ENCODE peak calls at places on chromosomes 11 and 22, in nine cellular contexts. One of them, this sample, is unnamed.

GRCh38 chr11:47152953-47153950 is 23.4 kb downstream of the ARFGAP2 start:
- DNase-seq in psoas muscle: peak; percentile 89
- DNase-seq in neural progenitor cell: peak; percentile 84
- DNase-seq in fibroblast of mammary gland: peak; percentile 82
- DNase-seq in OCI-LY7: peak; percentile 94
- DNase-seq in body of pancreas: peak; percentile 92
- DNase-seq in Jurkat, Clone E6-1: peak; percentile 71
- DNase-seq in GM23248: peak; percentile 85
- DNase-seq in cardiac fibroblast: peak; percentile 88
- DNase-seq in this sample: peak; percentile 92

GRCh38 chr11:68354181-68354872 is 41.9 kb downstream of the LRP5 start:
- DNase-seq in psoas muscle: peak; percentile 90
- DNase-seq in neural progenitor cell: no peak
- DNase-seq in fibroblast of mammary gland: peak; percentile 88
- DNase-seq in OCI-LY7: no peak
- DNase-seq in body of pancreas: peak; percentile 88
- DNase-seq in Jurkat, Clone E6-1: no peak
- DNase-seq in GM23248: peak; percentile 97
- DNase-seq in cardiac fibroblast: peak; percentile 95
- DNase-seq in this sample: peak; percentile 94

GRCh38 chr11:85685820-85686459 is at the start of gene CCDC89:
- DNase-seq in psoas muscle: peak; percentile 85
- DNase-seq in neural progenitor cell: peak; percentile 18
- DNase-seq in fibroblast of mammary gland: peak; percentile 99
- DNase-seq in OCI-LY7: no peak
- DNase-seq in body of pancreas: peak; percentile 38
- DNase-seq in Jurkat, Clone E6-1: no peak
- DNase-seq in GM23248: peak; percentile 98
- DNase-seq in cardiac fibroblast: peak; percentile 97
- DNase-seq in this sample: peak; percentile 88

GRCh38 chr11:69524291-69524882 is 42.9 kb downstream of the LINC01488 start:
- DNase-seq in psoas muscle: no peak
- DNase-seq in neural progenitor cell: no peak
- DNase-seq in fibroblast of mammary gland: peak; percentile 25
- DNase-seq in OCI-LY7: no peak
- DNase-seq in body of pancreas: no peak
- DNase-seq in Jurkat, Clone E6-1: no peak
- DNase-seq in GM23248: peak; percentile 74
- DNase-seq in cardiac fibroblast: peak; percentile 23
- DNase-seq in this sample: no peak

GRCh38 chr11:12802418-12803085 is 128.3 kb downstream of the TEAD1 start:
- DNase-seq in psoas muscle: no peak
- DNase-seq in neural progenitor cell: peak; percentile 73
- DNase-seq in fibroblast of mammary gland: peak; percentile 58
- DNase-seq in OCI-LY7: no peak
- DNase-seq in body of pancreas: peak; percentile 96
- DNase-seq in Jurkat, Clone E6-1: peak; percentile 22
- DNase-seq in GM23248: peak; percentile 48
- DNase-seq in cardiac fibroblast: peak; percentile 81
- DNase-seq in this sample: peak; percentile 68

GRCh38 chr11:61756452-61757212 is 4.2 kb downstream of the MYRF start:
- DNase-seq in psoas muscle: no peak
- DNase-seq in neural progenitor cell: no peak
- DNase-seq in fibroblast of mammary gland: peak; percentile 36
- DNase-seq in OCI-LY7: no peak
- DNase-seq in body of pancreas: peak; percentile 95
- DNase-seq in Jurkat, Clone E6-1: no peak
- DNase-seq in GM23248: no peak
- DNase-seq in cardiac fibroblast: peak; percentile 46
- DNase-seq in this sample: no peak

GRCh38 chr11:100730266-100730665 is 43.2 kb downstream of the ARHGAP42 start:
- DNase-seq in psoas muscle: no peak
- DNase-seq in neural progenitor cell: no peak
- DNase-seq in fibroblast of mammary gland: peak; percentile 89
- DNase-seq in OCI-LY7: no peak
- DNase-seq in body of pancreas: no peak
- DNase-seq in Jurkat, Clone E6-1: no peak
- DNase-seq in GM23248: peak; percentile 57
- DNase-seq in cardiac fibroblast: peak; percentile 65
- DNase-seq in this sample: no peak

GRCh38 chr11:11608783-11609232 is 13.0 kb downstream of the GALNT18 start:
- DNase-seq in psoas muscle: no peak
- DNase-seq in neural progenitor cell: no peak
- DNase-seq in fibroblast of mammary gland: peak; percentile 47
- DNase-seq in OCI-LY7: no peak
- DNase-seq in body of pancreas: no peak
- DNase-seq in Jurkat, Clone E6-1: peak; percentile 71
- DNase-seq in GM23248: peak; percentile 63
- DNase-seq in cardiac fibroblast: peak; percentile 19
- DNase-seq in this sample: no peak

GRCh38 chr22:49545606-49546005 is 282.1 kb downstream of the BRD1 start:
- DNase-seq in psoas muscle: peak; percentile 34
- DNase-seq in neural progenitor cell: no peak
- DNase-seq in fibroblast of mammary gland: no peak
- DNase-seq in OCI-LY7: no peak
- DNase-seq in body of pancreas: no peak
- DNase-seq in Jurkat, Clone E6-1: no peak
- DNase-seq in GM23248: no peak
- DNase-seq in cardiac fibroblast: no peak
- DNase-seq in this sample: peak; percentile 37

GRCh38 chr11:69300124-69301032 is 6.4 kb downstream of the MYEOV start:
- DNase-seq in psoas muscle: no peak
- DNase-seq in neural progenitor cell: no peak
- DNase-seq in fibroblast of mammary gland: peak; percentile 88
- DNase-seq in OCI-LY7: no peak
- DNase-seq in body of pancreas: no peak
- DNase-seq in Jurkat, Clone E6-1: no peak
- DNase-seq in GM23248: peak; percentile 96
- DNase-seq in cardiac fibroblast: no peak
- DNase-seq in this sample: peak; percentile 32

GRCh38 chr11:108807262-108807661 is 142.4 kb downstream of the DDX10 start:
- DNase-seq in psoas muscle: no peak
- DNase-seq in neural progenitor cell: no peak
- DNase-seq in fibroblast of mammary gland: no peak
- DNase-seq in OCI-LY7: no peak
- DNase-seq in body of pancreas: no peak
- DNase-seq in Jurkat, Clone E6-1: no peak
- DNase-seq in GM23248: no peak
- DNase-seq in cardiac fibroblast: no peak
- DNase-seq in this sample: no peak

GRCh38 chr22:42091446-42091764 is 833 bp upstream of the NDUFA6 start:
- DNase-seq in psoas muscle: no peak
- DNase-seq in neural progenitor cell: no peak
- DNase-seq in fibroblast of mammary gland: no peak
- DNase-seq in OCI-LY7: peak; percentile 25
- DNase-seq in body of pancreas: no peak
- DNase-seq in Jurkat, Clone E6-1: no peak
- DNase-seq in GM23248: no peak
- DNase-seq in cardiac fibroblast: no peak
- DNase-seq in this sample: no peak
- H3K4me3 ChIP-seq in psoas muscle: peak overlapping the region; percentile 93
- H3K4me3 ChIP-seq in neural progenitor cell: peak overlapping the region; percentile 62
- H3K4me3 ChIP-seq in fibroblast of mammary gland: peak overlapping the region; percentile 89
- H3K4me3 ChIP-seq in OCI-LY7: peak overlapping the region; percentile 84
- H3K4me3 ChIP-seq in body of pancreas: peak overlapping the region; percentile 19
- H3K4me3 ChIP-seq in Jurkat, Clone E6-1: peak overlapping the region; percentile 91
- H3K4me3 ChIP-seq in GM23248: peak overlapping the region; percentile 95
- H3K4me3 ChIP-seq in cardiac fibroblast: peak overlapping the region; percentile 96
- H3K4me3 ChIP-seq in this sample: peak overlapping the region; percentile 63

GRCh38 chr11:83970061-83970671 is 684.0 kb upstream of the CCDC90B start:
- DNase-seq in psoas muscle: no peak
- DNase-seq in neural progenitor cell: no peak
- DNase-seq in fibroblast of mammary gland: peak; percentile 6
- DNase-seq in OCI-LY7: no peak
- DNase-seq in body of pancreas: no peak
- DNase-seq in Jurkat, Clone E6-1: no peak
- DNase-seq in GM23248: no peak
- DNase-seq in cardiac fibroblast: no peak
- DNase-seq in this sample: no peak

GRCh38 chr11:83972536-83972935 is 686.4 kb upstream of the CCDC90B start:
- DNase-seq in psoas muscle: no peak
- DNase-seq in neural progenitor cell: no peak
- DNase-seq in fibroblast of mammary gland: no peak
- DNase-seq in OCI-LY7: no peak
- DNase-seq in body of pancreas: no peak
- DNase-seq in Jurkat, Clone E6-1: no peak
- DNase-seq in GM23248: no peak
- DNase-seq in cardiac fibroblast: no peak
- DNase-seq in this sample: no peak

GRCh38 chr11:83975984-83976383 is 689.8 kb upstream of the CCDC90B start:
- DNase-seq in psoas muscle: no peak
- DNase-seq in neural progenitor cell: no peak
- DNase-seq in fibroblast of mammary gland: no peak
- DNase-seq in OCI-LY7: no peak
- DNase-seq in body of pancreas: no peak
- DNase-seq in Jurkat, Clone E6-1: no peak
- DNase-seq in GM23248: no peak
- DNase-seq in cardiac fibroblast: no peak
- DNase-seq in this sample: no peak

GRCh38 chr11:83971063-83971462 is 684.9 kb upstream of the CCDC90B start:
- DNase-seq in psoas muscle: no peak
- DNase-seq in neural progenitor cell: no peak
- DNase-seq in fibroblast of mammary gland: peak; percentile 56
- DNase-seq in OCI-LY7: no peak
- DNase-seq in body of pancreas: peak; percentile 6
- DNase-seq in Jurkat, Clone E6-1: no peak
- DNase-seq in GM23248: peak; percentile 27
- DNase-seq in cardiac fibroblast: no peak
- DNase-seq in this sample: no peak
- H3K4me3 ChIP-seq in psoas muscle: no peak overlapping the region
- H3K4me3 ChIP-seq in neural progenitor cell: no peak overlapping the region
- H3K4me3 ChIP-seq in fibroblast of mammary gland: no peak overlapping the region
- H3K4me3 ChIP-seq in OCI-LY7: no peak overlapping the region
- H3K4me3 ChIP-seq in body of pancreas: no peak overlapping the region
- H3K4me3 ChIP-seq in Jurkat, Clone E6-1: no peak overlapping the region
- H3K4me3 ChIP-seq in GM23248: no peak overlapping the region
- H3K4me3 ChIP-seq in cardiac fibroblast: no peak overlapping the region
- H3K4me3 ChIP-seq in this sample: no peak overlapping the region

DNA sequence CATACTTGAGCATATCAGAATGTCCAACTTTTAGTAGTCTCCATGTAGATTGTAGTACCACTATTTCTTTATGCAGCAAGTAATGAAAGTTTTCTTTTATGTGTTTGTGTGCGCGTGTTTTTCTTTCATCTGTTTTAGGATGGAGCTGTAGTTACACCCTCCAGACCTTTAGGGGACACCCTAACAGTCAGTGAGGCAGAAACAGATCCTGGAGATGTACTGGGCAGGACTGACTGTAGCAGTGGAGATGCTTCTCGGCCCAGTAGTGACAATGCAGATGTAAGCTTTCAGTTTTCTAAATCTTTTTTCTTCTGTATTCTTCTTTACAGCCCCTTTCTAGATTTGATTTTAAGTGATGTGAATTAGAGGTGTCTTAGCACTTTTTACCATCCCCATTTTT is 79.9 kb upstream of the GRIK4 start:
- DNase-seq in psoas muscle: no peak
- DNase-seq in neural progenitor cell: peak; percentile 13
- DNase-seq in fibroblast of mammary gland: peak; percentile 67
- DNase-seq in OCI-LY7: peak; percentile 5
- DNase-seq in body of pancreas: no peak
- DNase-seq in Jurkat, Clone E6-1: peak; percentile 6
- DNase-seq in GM23248: peak; percentile 76
- DNase-seq in cardiac fibroblast: peak; percentile 63
- DNase-seq in this sample: no peak
- H3K4me3 ChIP-seq in psoas muscle: peak overlapping the region; percentile 7
- H3K4me3 ChIP-seq in neural progenitor cell: no peak overlapping the region
- H3K4me3 ChIP-seq in fibroblast of mammary gland: no peak overlapping the region
- H3K4me3 ChIP-seq in OCI-LY7: no peak overlapping the region
- H3K4me3 ChIP-seq in body of pancreas: no peak overlapping the region
- H3K4me3 ChIP-seq in Jurkat, Clone E6-1: no peak overlapping the region
- H3K4me3 ChIP-seq in GM23248: peak overlapping the region; percentile 59
- H3K4me3 ChIP-seq in cardiac fibroblast: no peak overlapping the region
- H3K4me3 ChIP-seq in this sample: no peak overlapping the region

DNA sequence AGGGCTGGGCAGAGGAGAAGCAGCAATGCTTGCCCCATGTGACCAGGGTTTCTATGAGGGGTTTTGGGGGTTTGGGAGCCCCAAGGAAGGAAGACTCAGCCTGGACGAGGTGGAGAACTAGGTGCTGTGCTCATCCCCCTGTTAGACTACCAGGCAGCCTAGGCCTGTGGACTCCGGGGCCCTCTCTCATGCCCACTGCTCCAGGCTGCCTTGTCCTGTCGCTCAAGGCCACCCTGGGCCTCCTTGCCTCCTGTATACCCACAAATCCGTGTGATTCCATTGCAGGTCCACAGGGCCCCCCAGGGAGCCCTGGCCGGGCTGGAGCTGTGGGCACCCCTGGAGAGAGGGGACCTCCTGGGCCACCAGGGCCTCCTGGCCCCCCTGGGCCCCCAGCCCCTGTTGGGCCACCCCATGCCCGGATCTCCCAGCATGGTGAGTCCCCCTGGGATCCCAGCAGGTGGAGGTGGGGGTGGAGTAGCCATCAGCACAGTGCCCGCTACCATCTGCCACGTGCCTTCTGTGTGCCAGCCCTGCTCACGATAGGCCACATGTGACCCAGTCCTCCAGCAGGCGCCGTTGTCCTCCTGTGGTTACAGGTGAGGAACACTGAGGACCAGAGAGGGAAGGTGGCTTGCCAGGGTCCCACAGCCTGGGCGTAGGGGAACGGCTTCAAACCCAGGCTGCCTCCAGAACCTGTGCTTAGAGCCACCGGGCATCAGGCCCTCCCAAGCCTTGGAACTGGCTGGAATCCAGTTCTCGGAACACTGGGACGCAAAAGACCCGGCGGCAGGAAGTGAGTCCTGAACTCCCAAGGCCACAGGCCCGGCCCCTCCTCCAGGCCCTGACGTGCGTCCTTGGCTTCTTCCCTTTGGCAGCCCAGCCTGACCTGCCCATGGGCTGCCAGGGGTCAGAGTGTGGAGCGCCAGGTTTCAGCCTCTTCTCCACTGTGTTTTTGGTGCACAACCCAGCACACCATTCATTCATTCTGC is 26.6 kb downstream of the EMID1 start:
- DNase-seq in psoas muscle: peak; percentile 69
- DNase-seq in neural progenitor cell: no peak
- DNase-seq in fibroblast of mammary gland: no peak
- DNase-seq in OCI-LY7: no peak
- DNase-seq in body of pancreas: peak; percentile 84
- DNase-seq in Jurkat, Clone E6-1: no peak
- DNase-seq in GM23248: no peak
- DNase-seq in cardiac fibroblast: peak; percentile 64
- DNase-seq in this sample: no peak
- H3K4me3 ChIP-seq in psoas muscle: no peak overlapping the region
- H3K4me3 ChIP-seq in neural progenitor cell: no peak overlapping the region
- H3K4me3 ChIP-seq in fibroblast of mammary gland: no peak overlapping the region
- H3K4me3 ChIP-seq in OCI-LY7: no peak overlapping the region
- H3K4me3 ChIP-seq in body of pancreas: no peak overlapping the region
- H3K4me3 ChIP-seq in Jurkat, Clone E6-1: no peak overlapping the region
- H3K4me3 ChIP-seq in GM23248: no peak overlapping the region
- H3K4me3 ChIP-seq in cardiac fibroblast: no peak overlapping the region
- H3K4me3 ChIP-seq in this sample: no peak overlapping the region